ENCODE peak calls at places on chromosome 13, in five cellular contexts. J is SK-N-SH, R is H1, A is K562, X is GM12891. H is an unnamed sample.

GRCh38 chr13:68927387-68928026 is 1180.1 kb upstream of the ATXN8OS start:
- DNase-seq in X (no peak), J (peak), A (peak), R (no peak), H (no peak)

GRCh38 chr13:48263196-48263595 is 30.2 kb downstream of the ITM2B start:
- DNase-seq in J (no peak), R (no peak), A (no peak), X (no peak), H (no peak)

GRCh38 chr13:25844559-25845434 is 207.0 kb downstream of the SHISA2 start:
- DNase-seq in X (no peak), R (no peak), A (no peak), J (no peak), H (no peak)

GRCh38 chr13:80551650-80552497 is 210.9 kb upstream of the SPRY2 start:
- DNase-seq in X (no peak), J (no peak), R (no peak), A (peak), H (no peak)

GRCh38 chr13:20860844-20861243 is 41.7 kb downstream of the XPO4 start:
- DNase-seq in R (no peak), A (no peak), J (no peak), X (no peak), H (no peak)

GRCh38 chr13:51246411-51247298 is 24.5 kb downstream of the FAM124A start:
- DNase-seq in R (peak), J (peak), A (no peak), X (no peak), H (no peak)

GRCh38 chr13:30147380-30147779 is 160.0 kb downstream of the KATNAL1 start:
- DNase-seq in A (no peak), J (no peak), X (no peak), R (no peak), H (no peak)

GRCh38 chr13:27182054-27182453 is 10.4 kb upstream of the USP12 start:
- DNase-seq in X (no peak), A (no peak), J (no peak), R (no peak), H (no peak)

GRCh38 chr13:80121038-80121437 is 219.9 kb downstream of the SPRY2 start:
- DNase-seq in J (no peak), R (no peak), A (no peak), X (no peak), H (no peak)

GRCh38 chr13:40492511-40492910 is 173.9 kb downstream of the FOXO1 start:
- DNase-seq in A (no peak), J (no peak), R (no peak), X (no peak), H (no peak)

GRCh38 chr13:64488731-64489130 is 2741.4 kb downstream of the PCDH9 start:
- DNase-seq in R (no peak), X (no peak), A (no peak), J (no peak), H (no peak)

GRCh38 chr13:95643009-95643408 is 1.5 kb downstream of the DZIP1 start:
- DNase-seq in A (no peak), R (no peak), X (no peak), J (peak), H (no peak)

GRCh38 chr13:24680258-24680920 is at the start of gene ATP12A:
- DNase-seq in J (peak), X (peak), R (peak), A (no peak), H (peak)

GRCh38 chr13:30113983-30114491 is 193.3 kb downstream of the KATNAL1 start:
- DNase-seq in R (peak), J (no peak), A (peak), X (no peak), H (no peak)

GRCh38 chr13:80591978-80592377 is 251.1 kb upstream of the SPRY2 start:
- DNase-seq in X (no peak), A (peak), J (no peak), R (no peak), H (no peak)

GRCh38 chr13:21573920-21574712 is 29.9 kb downstream of the MICU2 start:
- DNase-seq in R (no peak), J (no peak), A (no peak), X (no peak), H (no peak)

GRCh38 chr13:39481493-39481892 is 121.5 kb downstream of the LHFPL6 start:
- DNase-seq in J (no peak), R (no peak), A (no peak), X (no peak), H (no peak)

GRCh38 chr13:42794572-42795275 is 13.3 kb downstream of the FAM216B start:
- DNase-seq in A (no peak), R (no peak), J (no peak), X (no peak), H (no peak)

GRCh38 chr13:74554581-74555290 is 420.5 kb upstream of the KLF12 start:
- DNase-seq in R (no peak), A (no peak), X (no peak), J (peak), H (no peak)

GRCh38 chr13:106100261-106100919 is 435.1 kb downstream of the EFNB2 start:
- DNase-seq in A (no peak), R (peak), X (no peak), J (no peak), H (no peak)

GRCh38 chr13:73835138-73835721 is 299.0 kb downstream of the KLF12 start:
- DNase-seq in X (no peak), R (no peak), J (peak), A (peak), H (no peak)

GRCh38 chr13:97259787-97260641 is 37.9 kb downstream of the MBNL2 start:
- DNase-seq in R (no peak), J (no peak), A (peak), X (no peak), H (no peak)

GRCh38 chr13:20798027-20798426 is 24.3 kb upstream of the EEF1AKMT1 start:
- DNase-seq in A (no peak), R (no peak), J (no peak), X (no peak), H (no peak)

GRCh38 chr13:102117175-102117830 is 284.5 kb downstream of the FGF14 start:
- DNase-seq in R (no peak), A (no peak), X (no peak), J (no peak), H (no peak)

GRCh38 chr13:55219538-55219937 is 1921.2 kb upstream of the PRR20A start:
- DNase-seq in A (no peak), X (no peak), R (no peak), J (no peak), H (no peak)

GRCh38 chr13:59236309-59236939 is 927.3 kb downstream of the DIAPH3 start:
- DNase-seq in J (peak), R (no peak), X (no peak), A (no peak), H (no peak)

GRCh38 chr13:102035969-102036368 is 365.9 kb downstream of the FGF14 start:
- DNase-seq in R (no peak), A (no peak), X (no peak), J (no peak), H (no peak)

GRCh38 chr13:93409816-93410215 is 183.2 kb downstream of the GPC6 start:
- DNase-seq in X (no peak), J (no peak), R (no peak), A (no peak), H (no peak)

GRCh38 chr13:46605089-46605488 is 52.1 kb downstream of the LRCH1 start:
- DNase-seq in A (no peak), X (no peak), R (no peak), J (no peak), H (no peak)
- TF ChIP-seq TAF1 in A (no peak), X (no peak), R (no peak), J (no peak), H (no peak)

GRCh38 chr13:110456550-110456949 is 105.0 kb downstream of the RAB20 start:
- DNase-seq in X (no peak), A (no peak), R (no peak), J (no peak), H (no peak)

GRCh38 chr13:110454956-110455355 is 106.6 kb downstream of the RAB20 start:
- DNase-seq in R (no peak), X (no peak), J (no peak), A (no peak), H (no peak)

GRCh38 chr13:110457361-110457760 is 104.2 kb downstream of the RAB20 start:
- DNase-seq in R (no peak), X (no peak), A (no peak), J (no peak), H (no peak)

GRCh38 chr13:110455444-110455843 is 106.1 kb downstream of the RAB20 start:
- DNase-seq in R (no peak), J (no peak), A (no peak), X (no peak), H (no peak)

GRCh38 chr13:110455941-110456340 is 105.6 kb downstream of the RAB20 start:
- DNase-seq in R (peak), X (peak), J (peak), A (peak), H (peak)
- TF ChIP-seq TAF1 in R (no peak), X (no peak), J (no peak), A (no peak), H (no peak)

GRCh38 chr13:99125335-99125915 is 75.2 kb upstream of the UBAC2 start:
- DNase-seq in A (no peak), X (no peak), J (no peak), R (no peak), H (no peak)

GRCh38 chr13:99126821-99127220 is 73.8 kb upstream of the UBAC2 start:
- DNase-seq in R (no peak), J (no peak), X (no peak), A (no peak), H (no peak)

GRCh38 chr13:99123101-99124045 is 77.3 kb upstream of the UBAC2 start:
- DNase-seq in R (no peak), J (no peak), A (no peak), X (no peak), H (no peak)

GRCh38 chr13:99124046-99124400 is 76.6 kb upstream of the UBAC2 start:
- DNase-seq in R (no peak), A (no peak), J (no peak), X (no peak), H (no peak)

GRCh38 chr13:99124695-99125334 is 75.8 kb upstream of the UBAC2 start:
- DNase-seq in A (peak), J (no peak), R (no peak), X (peak), H (no peak)
- TF ChIP-seq TAF1 in A (no peak), J (no peak), R (no peak), X (no peak), H (no peak)

GRCh38 chr13:35479691-35480090 is 3.2 kb upstream of the MAB21L1 start:
- DNase-seq in R (no peak), J (no peak), A (no peak), X (no peak), H (no peak)

GRCh38 chr13:35475960-35476943 is at the start of gene MAB21L1:
- DNase-seq in J (peak), R (peak), A (no peak), X (no peak), H (no peak)

GRCh38 chr13:35479223-35479536 is 2.7 kb upstream of the MAB21L1 start:
- DNase-seq in A (no peak), R (no peak), J (peak), X (no peak), H (no peak)

GRCh38 chr13:35481777-35482176 is 5.3 kb upstream of the MAB21L1 start:
- DNase-seq in R (no peak), J (no peak), A (no peak), X (no peak), H (no peak)

DNA sequence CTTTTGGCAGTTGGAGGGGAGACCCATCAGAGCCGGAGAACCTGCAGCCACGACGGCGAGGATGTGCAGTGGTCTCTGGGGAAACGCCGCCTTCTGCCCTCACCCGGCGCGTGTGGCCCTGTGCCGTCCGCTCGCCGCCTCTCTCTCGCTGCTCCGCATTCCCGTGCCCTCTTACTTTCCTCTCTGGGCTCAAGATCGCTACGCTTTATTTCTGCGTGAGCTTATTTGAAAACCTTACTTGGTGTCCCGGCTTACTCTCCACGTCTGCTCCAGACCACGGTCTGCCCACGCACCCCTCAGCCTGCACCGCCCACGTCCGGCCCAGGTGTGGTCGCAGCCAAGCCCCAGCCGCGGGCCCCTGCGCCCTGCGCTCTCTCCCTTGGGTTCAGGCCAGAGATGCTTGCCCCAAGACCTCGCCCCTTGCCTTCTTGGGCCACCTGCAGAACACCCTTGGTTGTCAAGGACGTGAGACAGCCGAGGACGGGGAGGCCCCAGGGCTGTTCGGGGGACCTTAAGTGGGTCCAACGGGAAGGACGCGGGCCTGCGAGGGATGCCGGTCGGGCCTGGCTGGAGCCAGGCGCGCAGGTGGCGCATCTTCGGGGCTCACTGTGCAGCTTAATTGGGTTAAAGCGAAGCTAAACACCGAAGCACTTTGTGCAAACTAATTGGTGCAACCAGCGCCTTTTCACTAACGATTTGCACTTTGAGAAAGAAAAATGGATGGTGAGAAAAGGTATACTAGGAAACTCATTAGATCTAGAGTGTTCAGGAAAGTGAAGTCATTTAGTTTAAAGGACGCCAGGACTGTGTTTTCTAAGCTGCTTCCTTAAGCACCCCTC is 2.1 kb upstream of the MAB21L1 start:
- DNase-seq in R (peak), A (no peak), J (peak), X (no peak), H (no peak)
- TF ChIP-seq TAF1 in R (no peak), A (no peak), J (no peak), X (no peak), H (no peak)

GRCh38 chr13:111302045-111302722 is 18.3 kb upstream of the TEX29 start:
- DNase-seq in X (no peak), J (no peak), A (no peak), R (no peak), H (no peak)
- TF ChIP-seq TAF1 in X (no peak), J (no peak), A (no peak), R (no peak), H (no peak)

DNA sequence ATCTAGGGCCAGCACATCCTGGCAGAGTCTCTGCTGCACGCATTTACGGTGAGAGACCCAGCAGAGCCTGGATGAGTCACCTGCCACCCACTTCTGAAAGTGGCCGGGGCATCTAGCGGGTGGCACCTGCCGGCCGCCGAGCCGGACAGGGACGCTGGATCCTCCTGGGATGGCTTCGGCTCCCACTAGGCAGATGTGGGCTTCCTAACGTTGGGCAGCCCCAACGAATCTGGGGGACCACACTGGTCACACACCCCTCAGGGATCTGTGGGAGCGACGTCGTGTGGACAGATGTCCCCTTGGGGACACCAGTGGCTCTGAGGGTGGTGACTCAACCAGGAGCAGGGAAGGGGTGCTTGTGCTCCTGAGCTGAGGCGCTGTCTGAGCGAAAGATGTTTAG is 32.2 kb downstream of the TMEM255B start:
- DNase-seq in J (no peak), A (no peak), X (no peak), R (no peak), H (no peak)
- TF ChIP-seq TAF1 in J (no peak), A (no peak), X (no peak), R (no peak), H (no peak)

DNA sequence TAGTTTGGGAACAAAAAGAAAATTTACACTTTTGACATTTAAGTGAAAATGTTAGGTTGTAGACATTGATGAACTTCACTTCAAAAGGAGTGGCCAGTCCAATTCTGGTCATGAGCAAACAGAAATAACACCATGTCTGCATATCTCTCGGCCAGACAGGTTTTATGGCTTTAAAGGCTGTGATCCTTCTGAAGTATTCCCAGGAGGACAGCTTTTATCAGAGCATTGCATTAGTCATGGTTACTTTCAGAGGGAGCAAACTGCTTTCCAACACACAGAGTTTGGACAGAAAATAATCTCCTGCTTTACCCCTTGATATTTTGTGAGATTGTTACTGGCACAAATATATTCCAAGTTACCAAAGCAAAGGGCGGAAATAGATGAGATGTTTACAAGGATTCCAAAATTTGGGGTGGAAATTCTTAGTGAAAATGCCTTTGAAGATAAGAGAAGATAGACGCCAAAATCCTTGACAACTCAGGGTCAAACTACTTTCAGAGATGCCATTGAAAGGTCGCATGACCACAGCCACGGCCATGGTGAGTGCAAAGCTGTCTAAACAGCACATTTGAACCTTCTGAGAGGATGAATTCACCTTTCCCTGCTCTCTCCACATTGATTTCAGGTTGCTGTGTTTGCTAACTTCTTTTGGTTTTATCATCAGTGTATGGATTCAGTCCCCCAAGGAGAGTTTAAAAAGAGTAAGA is 584.5 kb upstream of the SGCG start:
- DNase-seq in R (no peak), X (no peak), A (no peak), J (no peak), H (no peak)
- TF ChIP-seq TAF1 in R (no peak), X (no peak), A (no peak), J (no peak), H (no peak)

DNA sequence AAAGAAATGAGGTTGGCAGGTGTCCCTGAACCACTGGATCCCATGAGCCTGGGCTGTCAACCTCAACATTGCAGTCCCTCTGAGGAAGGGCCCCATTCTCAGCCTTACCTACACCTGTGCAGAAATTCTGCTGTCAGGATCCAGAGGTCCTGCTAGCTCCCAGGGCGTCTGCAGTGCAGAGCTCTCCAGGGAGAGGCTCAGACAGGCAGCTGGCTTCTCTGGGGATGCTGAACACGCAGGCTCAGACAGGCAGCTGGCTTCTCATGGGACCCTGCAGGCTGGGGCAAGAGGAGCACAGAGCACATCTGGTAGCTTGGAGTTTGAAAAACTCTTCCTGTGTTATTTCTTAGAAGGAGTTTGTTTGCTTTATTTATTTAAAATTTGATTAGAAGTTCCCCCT is 50.9 kb downstream of the TMEM255B start:
- DNase-seq in J (no peak), A (no peak), X (no peak), R (no peak), H (no peak)
- TF ChIP-seq TAF1 in J (no peak), A (no peak), X (no peak), R (no peak), H (no peak)

H was measured in GM12892.